ENCODE peak calls at places on chromosomes 6 and 20, in five cellular contexts. G is prostate gland, Z is NCI-H1436, V is WERI-Rb-1, E is AG08395. F is an unnamed sample.

GRCh38 chr6:113649276-113649675 is 207.9 kb upstream of the MARCKS start:
- DNase-seq in V (no peak), Z (no peak), E (no peak), G (peak), F (no peak)

GRCh38 chr20:46951405-46951804 is 56.8 kb downstream of the EYA2 start:
- DNase-seq in G (no peak), Z (no peak), E (no peak), V (no peak), F (no peak)

GRCh38 chr20:63422653-63423052 is 49.8 kb downstream of the KCNQ2 start:
- DNase-seq in Z (no peak), V (peak), E (no peak), G (no peak), F (no peak)

GRCh38 chr6:4093288-4093687 is 14.4 kb upstream of the FAM217A start:
- DNase-seq in G (no peak), V (no peak), Z (no peak), E (no peak), F (no peak)

GRCh38 chr20:2652724-2653510 is 485 bp downstream of the NOP56 start:
- DNase-seq in E (peak), V (peak), G (peak), Z (peak), F (peak)

GRCh38 chr20:56439784-56440291 is 27.8 kb downstream of the CASS4 start:
- DNase-seq in V (no peak), G (no peak), Z (no peak), E (peak), F (no peak)

GRCh38 chr6:89927788-89928565 is 33.7 kb downstream of the GJA10 start:
- DNase-seq in Z (no peak), G (no peak), V (no peak), E (no peak), F (no peak)

GRCh38 chr20:62801284-62802010 is 3.2 kb upstream of the OGFR start:
- DNase-seq in V (no peak), G (no peak), E (no peak), Z (no peak), F (no peak)

GRCh38 chr6:148869589-148869988 is 122.8 kb downstream of the UST start:
- DNase-seq in E (peak), G (no peak), Z (no peak), V (no peak), F (no peak)

GRCh38 chr6:106283476-106283875 is 42.1 kb downstream of the ATG5 start:
- DNase-seq in Z (no peak), E (no peak), V (no peak), G (no peak), F (no peak)

F was measured in stimulated activated CD4-positive, alpha-beta T cell treated with anti-CD3 and anti-CD28 coated beads, Interleukin-2, amount 100 ng/mL, for 24 hours.